ENCODE peak calls at places on chromosomes 3 and 15, in four cellular contexts. One of them, this sample, is unnamed.

GRCh38 chr3:362939-363338 is 166.4 kb downstream of the CHL1 start:
- DNase-seq in heart left ventricle: no peak
- DNase-seq in gastrocnemius medialis: no peak
- DNase-seq in cardiac muscle cell: no peak
- DNase-seq in this sample: no peak

GRCh38 chr15:60551781-60552161 is 72.8 kb upstream of the ICE2 start:
- DNase-seq in cardiac muscle cell: no peak
- DNase-seq in heart left ventricle: no peak
- DNase-seq in gastrocnemius medialis: no peak
- DNase-seq in this sample: no peak

GRCh38 chr3:126465928-126466564 is 9.6 kb downstream of the ZXDC start:
- DNase-seq in cardiac muscle cell: no peak
- DNase-seq in heart left ventricle: peak
- DNase-seq in gastrocnemius medialis: no peak
- DNase-seq in this sample: no peak

GRCh38 chr3:48952510-48953118 is 34.0 kb downstream of the ARIH2 start:
- DNase-seq in cardiac muscle cell: peak
- DNase-seq in gastrocnemius medialis: no peak
- DNase-seq in heart left ventricle: peak
- DNase-seq in this sample: peak

GRCh38 chr3:133254716-133255115 is 145.1 kb upstream of the BFSP2 start:
- DNase-seq in gastrocnemius medialis: no peak
- DNase-seq in cardiac muscle cell: no peak
- DNase-seq in heart left ventricle: no peak
- DNase-seq in this sample: no peak

GRCh38 chr3:183427206-183428139 is 946 bp downstream of the MCF2L2 start:
- DNase-seq in heart left ventricle: no peak
- DNase-seq in gastrocnemius medialis: no peak
- DNase-seq in cardiac muscle cell: peak
- DNase-seq in this sample: no peak

GRCh38 chr3:33385423-33385822 is 54.8 kb downstream of the UBP1 start:
- DNase-seq in gastrocnemius medialis: no peak
- DNase-seq in cardiac muscle cell: no peak
- DNase-seq in heart left ventricle: no peak
- DNase-seq in this sample: no peak

GRCh38 chr3:185455860-185456259 is 43.0 kb downstream of the TMEM41A start:
- DNase-seq in heart left ventricle: no peak
- DNase-seq in cardiac muscle cell: no peak
- DNase-seq in gastrocnemius medialis: no peak
- DNase-seq in this sample: no peak

GRCh38 chr3:6697722-6698121 is 163.2 kb upstream of the GRM7 start:
- DNase-seq in cardiac muscle cell: no peak
- DNase-seq in heart left ventricle: no peak
- DNase-seq in gastrocnemius medialis: no peak
- DNase-seq in this sample: no peak

GRCh38 chr15:25268166-25268565 is 170.7 kb downstream of the UBE3A start:
- DNase-seq in gastrocnemius medialis: no peak
- DNase-seq in cardiac muscle cell: no peak
- DNase-seq in heart left ventricle: no peak
- DNase-seq in this sample: no peak

GRCh38 chr15:52163321-52164190 is 27.6 kb downstream of the GNB5 start:
- DNase-seq in cardiac muscle cell: peak
- DNase-seq in gastrocnemius medialis: no peak
- DNase-seq in heart left ventricle: no peak
- DNase-seq in this sample: no peak

GRCh38 chr3:168047190-168047795 is 48.4 kb downstream of the GOLIM4 start:
- DNase-seq in cardiac muscle cell: peak
- DNase-seq in gastrocnemius medialis: no peak
- DNase-seq in heart left ventricle: no peak
- DNase-seq in this sample: peak

GRCh38 chr15:34652726-34653033 is 69.2 kb upstream of the GOLGA8B start:
- DNase-seq in heart left ventricle: no peak
- DNase-seq in gastrocnemius medialis: no peak
- DNase-seq in cardiac muscle cell: no peak
- DNase-seq in this sample: no peak

GRCh38 chr3:13559751-13560540 is 11.0 kb downstream of the FBLN2 start:
- DNase-seq in cardiac muscle cell: no peak
- DNase-seq in gastrocnemius medialis: no peak
- DNase-seq in heart left ventricle: peak
- DNase-seq in this sample: no peak

GRCh38 chr3:46463120-46463867 is 1.4 kb downstream of the LTF start:
- DNase-seq in cardiac muscle cell: no peak
- DNase-seq in gastrocnemius medialis: no peak
- DNase-seq in heart left ventricle: peak
- DNase-seq in this sample: no peak

GRCh38 chr15:31442203-31443090 is 115.8 kb downstream of the KLF13 start:
- DNase-seq in gastrocnemius medialis: no peak
- DNase-seq in heart left ventricle: no peak
- DNase-seq in cardiac muscle cell: no peak
- DNase-seq in this sample: peak

GRCh38 chr15:80776420-80777045 is 2.6 kb upstream of the CEMIP start:
- DNase-seq in cardiac muscle cell: peak
- DNase-seq in gastrocnemius medialis: peak
- DNase-seq in heart left ventricle: peak
- DNase-seq in this sample: peak

GRCh38 chr3:112585782-112586181 is 23.9 kb downstream of the SLC35A5 start:
- DNase-seq in cardiac muscle cell: no peak
- DNase-seq in heart left ventricle: no peak
- DNase-seq in gastrocnemius medialis: no peak
- DNase-seq in this sample: no peak

GRCh38 chr3:192812736-192813383 is 85.5 kb upstream of the FGF12 start:
- DNase-seq in heart left ventricle: no peak
- DNase-seq in cardiac muscle cell: peak
- DNase-seq in gastrocnemius medialis: no peak
- DNase-seq in this sample: peak

GRCh38 chr15:65904301-65904700 is 35.0 kb downstream of the RAB11A start:
- DNase-seq in gastrocnemius medialis: no peak
- DNase-seq in heart left ventricle: no peak
- DNase-seq in cardiac muscle cell: no peak
- DNase-seq in this sample: no peak

GRCh38 chr3:87488725-87489124 is 212.3 kb upstream of the POU1F1 start:
- DNase-seq in gastrocnemius medialis: no peak
- DNase-seq in cardiac muscle cell: no peak
- DNase-seq in heart left ventricle: no peak
- DNase-seq in this sample: peak

GRCh38 chr3:104745313-104745712 is 621.4 kb upstream of the ALCAM start:
- DNase-seq in cardiac muscle cell: no peak
- DNase-seq in gastrocnemius medialis: no peak
- DNase-seq in heart left ventricle: no peak
- DNase-seq in this sample: no peak

GRCh38 chr3:42148982-42149432 is 57.9 kb downstream of the TRAK1 start:
- DNase-seq in heart left ventricle: peak
- DNase-seq in gastrocnemius medialis: peak
- DNase-seq in cardiac muscle cell: peak
- DNase-seq in this sample: peak
- H3K4me3 ChIP-seq in heart left ventricle: no peak
- H3K4me3 ChIP-seq in gastrocnemius medialis: no peak
- H3K4me3 ChIP-seq in cardiac muscle cell: no peak
- H3K4me3 ChIP-seq in this sample: no peak

DNA sequence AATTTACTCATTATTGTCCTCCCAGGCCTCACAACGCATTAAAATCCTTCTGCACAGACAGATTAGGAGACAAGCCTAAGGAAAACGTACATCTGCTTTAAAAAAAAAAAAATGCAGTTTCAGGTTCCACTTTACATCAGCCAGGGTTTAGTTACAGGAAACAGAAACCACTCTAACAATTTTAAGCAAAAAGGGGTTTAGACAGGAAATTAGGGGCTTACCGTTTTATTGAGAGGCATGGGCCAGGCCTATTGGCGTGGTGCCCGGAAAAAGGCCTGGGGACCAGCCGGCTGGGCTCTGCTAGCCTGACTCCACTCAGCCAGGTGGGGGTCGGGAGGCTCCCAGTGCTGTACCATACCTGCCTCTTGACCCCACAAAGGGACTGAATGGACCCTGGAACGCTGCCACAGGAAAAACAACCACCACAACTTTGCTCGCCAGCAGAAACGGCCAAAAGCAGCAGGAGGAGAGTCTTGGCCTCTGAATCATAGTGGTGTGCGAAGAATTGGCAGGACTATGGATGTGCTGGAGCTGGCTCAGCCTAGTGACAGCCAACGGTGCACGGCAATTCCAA is 124.3 kb downstream of the CHSY1 start:
- DNase-seq in heart left ventricle: peak
- DNase-seq in cardiac muscle cell: no peak
- DNase-seq in gastrocnemius medialis: peak
- DNase-seq in this sample: peak
- H3K4me3 ChIP-seq in heart left ventricle: no peak
- H3K4me3 ChIP-seq in cardiac muscle cell: no peak
- H3K4me3 ChIP-seq in gastrocnemius medialis: no peak
- H3K4me3 ChIP-seq in this sample: no peak

GRCh38 chr3:8868996-8869395 is 94.3 kb downstream of the RAD18 start:
- DNase-seq in cardiac muscle cell: no peak
- DNase-seq in gastrocnemius medialis: no peak
- DNase-seq in heart left ventricle: no peak
- DNase-seq in this sample: no peak

GRCh38 chr3:8870134-8870533 is 93.1 kb downstream of the RAD18 start:
- DNase-seq in cardiac muscle cell: no peak
- DNase-seq in heart left ventricle: no peak
- DNase-seq in gastrocnemius medialis: no peak
- DNase-seq in this sample: no peak

GRCh38 chr3:8865697-8866096 is 96.3 kb upstream of the OXTR start:
- DNase-seq in gastrocnemius medialis: no peak
- DNase-seq in heart left ventricle: no peak
- DNase-seq in cardiac muscle cell: no peak
- DNase-seq in this sample: no peak

GRCh38 chr3:8869613-8870012 is 93.7 kb downstream of the RAD18 start:
- DNase-seq in heart left ventricle: no peak
- DNase-seq in cardiac muscle cell: no peak
- DNase-seq in gastrocnemius medialis: no peak
- DNase-seq in this sample: peak

DNA sequence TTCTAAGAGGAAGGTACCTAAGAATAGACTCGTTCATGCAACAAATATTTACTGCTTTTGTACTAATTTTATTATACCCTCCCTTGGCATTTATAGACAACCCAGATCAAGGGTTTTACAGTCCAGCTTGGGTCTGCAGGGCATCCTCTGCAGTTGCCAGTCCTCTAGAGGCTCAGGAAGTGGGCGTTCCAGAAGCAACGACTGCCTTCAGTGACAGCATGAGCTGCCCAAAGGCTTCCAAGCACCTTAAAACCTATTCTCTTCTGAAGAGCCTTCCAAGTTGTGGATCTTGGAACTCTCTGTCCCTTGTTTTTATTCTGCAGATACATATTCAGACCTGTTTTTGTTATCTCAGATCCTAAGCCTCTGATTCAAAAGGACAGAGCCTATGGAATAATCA is 95.6 kb downstream of the RAD18 start:
- DNase-seq in heart left ventricle: no peak
- DNase-seq in gastrocnemius medialis: no peak
- DNase-seq in cardiac muscle cell: no peak
- DNase-seq in this sample: no peak
- H3K4me3 ChIP-seq in heart left ventricle: no peak
- H3K4me3 ChIP-seq in gastrocnemius medialis: no peak
- H3K4me3 ChIP-seq in cardiac muscle cell: no peak
- H3K4me3 ChIP-seq in this sample: no peak

GRCh38 chr15:93070901-93071300 is 18.1 kb downstream of the RGMA start:
- DNase-seq in cardiac muscle cell: no peak
- DNase-seq in heart left ventricle: no peak
- DNase-seq in gastrocnemius medialis: no peak
- DNase-seq in this sample: no peak
- H3K4me3 ChIP-seq in cardiac muscle cell: peak
- H3K4me3 ChIP-seq in heart left ventricle: no peak
- H3K4me3 ChIP-seq in gastrocnemius medialis: peak
- H3K4me3 ChIP-seq in this sample: no peak

GRCh38 chr15:82679626-82680199 is 30.0 kb downstream of the AP3B2 start:
- DNase-seq in cardiac muscle cell: no peak
- DNase-seq in gastrocnemius medialis: no peak
- DNase-seq in heart left ventricle: no peak
- DNase-seq in this sample: no peak
- H3K4me3 ChIP-seq in cardiac muscle cell: peak
- H3K4me3 ChIP-seq in gastrocnemius medialis: peak
- H3K4me3 ChIP-seq in heart left ventricle: no peak
- H3K4me3 ChIP-seq in this sample: no peak

GRCh38 chr3:12323237-12323636 is 34.4 kb downstream of the PPARG start:
- DNase-seq in cardiac muscle cell: no peak
- DNase-seq in gastrocnemius medialis: no peak
- DNase-seq in heart left ventricle: no peak
- DNase-seq in this sample: no peak
- H3K4me3 ChIP-seq in cardiac muscle cell: no peak
- H3K4me3 ChIP-seq in gastrocnemius medialis: no peak
- H3K4me3 ChIP-seq in heart left ventricle: no peak
- H3K4me3 ChIP-seq in this sample: no peak

GRCh38 chr3:129627350-129628168 is 21.1 kb upstream of the PLXND1 start:
- DNase-seq in gastrocnemius medialis: peak
- DNase-seq in heart left ventricle: peak
- DNase-seq in cardiac muscle cell: peak
- DNase-seq in this sample: peak
- H3K4me3 ChIP-seq in gastrocnemius medialis: peak
- H3K4me3 ChIP-seq in heart left ventricle: peak
- H3K4me3 ChIP-seq in cardiac muscle cell: peak
- H3K4me3 ChIP-seq in this sample: peak